ENCODE peak calls at places on chromosomes 6 and 20, in ten cellular contexts. U, H, R, K, F, M, P, Y, A and Z are unnamed samples.

GRCh38 chr6:142945446-142946180 is 637 bp upstream of the HIVEP2 start:
- DNase-seq in U (no peak), H (peak; percentile 67), R (no peak), K (peak; percentile 37), F (no peak), M (no peak), P (peak; percentile 59), Y (peak; percentile 82), A (peak; percentile 28), Z (no peak)

GRCh38 chr20:53805895-53806384 is 212.3 kb upstream of the ZNF217 start:
- DNase-seq in U (no peak), H (no peak), R (no peak), K (peak; percentile 29), F (peak; percentile 95), M (no peak), P (no peak), Y (no peak), A (no peak), Z (no peak)

GRCh38 chr20:10603971-10604864 is 69.6 kb downstream of the JAG1 start:
- DNase-seq in U (no peak), H (no peak), R (peak; percentile 65), K (peak; percentile 89), F (peak; percentile 82), M (peak; percentile 90), P (no peak), Y (no peak), A (no peak), Z (no peak)

GRCh38 chr20:43363506-43363905 is 94.2 kb upstream of the SRSF6 start:
- DNase-seq in U (no peak), H (no peak), R (no peak), K (no peak), F (no peak), M (no peak), P (no peak), Y (no peak), A (no peak), Z (no peak)

GRCh38 chr6:30881987-30882763 is 2.1 kb upstream of the DDR1 start:
- DNase-seq in U (no peak), H (no peak), R (no peak), K (peak; percentile 15), F (peak; percentile 35), M (no peak), P (no peak), Y (no peak), A (no peak), Z (no peak)

GRCh38 chr6:118735320-118735719 is 83.9 kb upstream of the CEP85L start:
- DNase-seq in U (no peak), H (no peak), R (no peak), K (no peak), F (peak; percentile 48), M (no peak), P (no peak), Y (no peak), A (no peak), Z (no peak)

GRCh38 chr6:161618816-161619454 is 345.1 kb upstream of the AGPAT4 start:
- DNase-seq in U (peak; percentile 11), H (no peak), R (peak; percentile 61), K (peak; percentile 45), F (peak; percentile 26), M (no peak), P (no peak), Y (no peak), A (no peak), Z (no peak)

GRCh38 chr20:19588731-19589130 is 169.3 kb upstream of the RIN2 start:
- DNase-seq in U (no peak), H (no peak), R (no peak), K (no peak), F (no peak), M (peak; percentile 61), P (no peak), Y (no peak), A (no peak), Z (no peak)

GRCh38 chr20:10597637-10598036 is 76.2 kb downstream of the JAG1 start:
- DNase-seq in U (no peak), H (no peak), R (no peak), K (no peak), F (no peak), M (no peak), P (no peak), Y (no peak), A (no peak), Z (no peak)

GRCh38 chr6:133156689-133157088 is 84.5 kb upstream of the EYA4 start:
- DNase-seq in U (no peak), H (no peak), R (no peak), K (no peak), F (no peak), M (no peak), P (no peak), Y (no peak), A (no peak), Z (no peak)

GRCh38 chr6:136783021-136783420 is 9.3 kb downstream of the MAP3K5 start:
- DNase-seq in U (no peak), H (no peak), R (no peak), K (no peak), F (no peak), M (no peak), P (no peak), Y (no peak), A (no peak), Z (no peak)

GRCh38 chr20:38601216-38602184 is at the start of gene ARHGAP40:
- DNase-seq in U (no peak), H (no peak), R (no peak), K (no peak), F (no peak), M (no peak), P (no peak), Y (no peak), A (peak; percentile 4), Z (no peak)

GRCh38 chr20:49595811-49596545 is 28.0 kb upstream of the PTGIS start:
- DNase-seq in U (no peak), H (peak; percentile 71), R (peak; percentile 36), K (peak; percentile 64), F (no peak), M (no peak), P (peak; percentile 80), Y (no peak), A (peak; percentile 68), Z (no peak)

GRCh38 chr6:40695750-40696415 is 108.7 kb upstream of the LRFN2 start:
- DNase-seq in U (no peak), H (no peak), R (no peak), K (no peak), F (no peak), M (no peak), P (no peak), Y (no peak), A (no peak), Z (no peak)

GRCh38 chr6:3389390-3390167 is 67.3 kb downstream of the SLC22A23 start:
- DNase-seq in U (no peak), H (no peak), R (peak; percentile 83), K (no peak), F (no peak), M (no peak), P (no peak), Y (no peak), A (no peak), Z (no peak)

GRCh38 chr6:133551847-133552331 is 310.7 kb downstream of the EYA4 start:
- DNase-seq in U (no peak), H (no peak), R (peak; percentile 97), K (peak; percentile 98), F (peak; percentile 67), M (no peak), P (no peak), Y (no peak), A (no peak), Z (no peak)

GRCh38 chr6:37204014-37204751 is 34.2 kb downstream of the PIM1 start:
- DNase-seq in U (no peak), H (no peak), R (peak; percentile 31), K (no peak), F (no peak), M (no peak), P (no peak), Y (no peak), A (no peak), Z (no peak)

GRCh38 chr6:131023834-131024504 is 39.1 kb downstream of the EPB41L2 start:
- DNase-seq in U (no peak), H (no peak), R (no peak), K (peak; percentile 37), F (peak; percentile 12), M (no peak), P (no peak), Y (no peak), A (no peak), Z (no peak)

GRCh38 chr6:35601331-35602132 is 87.2 kb downstream of the FKBP5 start:
- DNase-seq in U (no peak), H (peak; percentile 52), R (peak; percentile 97), K (peak; percentile 91), F (peak; percentile 59), M (peak; percentile 83), P (peak; percentile 17), Y (no peak), A (peak; percentile 45), Z (no peak)

GRCh38 chr6:39995633-39996032 is 61.4 kb upstream of the MOCS1 start:
- DNase-seq in U (no peak), H (no peak), R (no peak), K (no peak), F (no peak), M (peak; percentile 14), P (no peak), Y (no peak), A (no peak), Z (no peak)

GRCh38 chr6:393391-394221 is 2.1 kb downstream of the IRF4 start:
- DNase-seq in U (no peak), H (peak; percentile 64), R (no peak), K (no peak), F (no peak), M (peak; percentile 47), P (peak; percentile 51), Y (peak; percentile 54), A (no peak), Z (no peak)

GRCh38 chr6:34934516-34934915 is 45.5 kb downstream of the ANKS1A start:
- DNase-seq in U (no peak), H (no peak), R (peak; percentile 47), K (no peak), F (no peak), M (peak; percentile 81), P (no peak), Y (peak; percentile 86), A (no peak), Z (peak; percentile 32)

GRCh38 chr20:50691585-50692552 is 527 bp upstream of the RIPOR3 start:
- DNase-seq in U (no peak), H (no peak), R (peak; percentile 55), K (peak; percentile 37), F (no peak), M (no peak), P (no peak), Y (no peak), A (no peak), Z (no peak)

GRCh38 chr20:25584905-25585704 is at the start of gene NINL:
- DNase-seq in U (peak; percentile 31), H (peak; percentile 36), R (no peak), K (no peak), F (peak; percentile 69), M (no peak), P (peak; percentile 25), Y (peak; percentile 83), A (peak; percentile 23), Z (no peak)

GRCh38 chr6:26452631-26453030 is 5.1 kb upstream of the BTN2A1 start:
- DNase-seq in U (no peak), H (no peak), R (no peak), K (no peak), F (no peak), M (no peak), P (no peak), Y (no peak), A (no peak), Z (no peak)

GRCh38 chr6:18528084-18528743 is 141.1 kb downstream of the RNF144B start:
- DNase-seq in U (peak; percentile 73), H (no peak), R (peak; percentile 5), K (no peak), F (peak; percentile 35), M (no peak), P (no peak), Y (no peak), A (no peak), Z (no peak)

GRCh38 chr20:45436732-45437485 is 21.0 kb downstream of the PIGT start:
- DNase-seq in U (peak; percentile 9), H (peak; percentile 89), R (peak; percentile 68), K (peak; percentile 76), F (peak; percentile 100), M (peak; percentile 92), P (peak; percentile 80), Y (peak; percentile 96), A (peak; percentile 75), Z (peak; percentile 76)

GRCh38 chr6:132244744-132245143 is 156.5 kb downstream of the MOXD1 start:
- DNase-seq in U (no peak), H (no peak), R (no peak), K (no peak), F (no peak), M (no peak), P (no peak), Y (no peak), A (no peak), Z (no peak)